ENCODE peak calls at places on chromosomes 12 and 14, in five cellular contexts. One of them, this sample, is unnamed.

GRCh38 chr12:94792690-94793089 is 142.3 kb upstream of the TMCC3 start:
- DNase-seq in H9: no peak
- DNase-seq in mesendoderm: no peak
- DNase-seq in neuronal stem cell: no peak
- DNase-seq in IMR-90: peak; percentile 5
- DNase-seq in this sample: no peak

GRCh38 chr12:117394491-117394890 is 33.1 kb upstream of the NOS1 start:
- DNase-seq in IMR-90: no peak
- DNase-seq in mesendoderm: no peak
- DNase-seq in neuronal stem cell: no peak
- DNase-seq in H9: no peak
- DNase-seq in this sample: no peak

GRCh38 chr14:34302654-34303053 is 159.4 kb downstream of the SPTSSA start:
- DNase-seq in mesendoderm: no peak
- DNase-seq in neuronal stem cell: no peak
- DNase-seq in IMR-90: no peak
- DNase-seq in H9: no peak
- DNase-seq in this sample: no peak

GRCh38 chr14:75911883-75912282 is 69.9 kb downstream of the TGFB3 start:
- DNase-seq in neuronal stem cell: peak; percentile 60
- DNase-seq in H9: peak; percentile 81
- DNase-seq in IMR-90: no peak
- DNase-seq in mesendoderm: peak; percentile 90
- DNase-seq in this sample: no peak

GRCh38 chr12:116278667-116279066 is 1.2 kb upstream of the MED13L start:
- DNase-seq in IMR-90: no peak
- DNase-seq in neuronal stem cell: no peak
- DNase-seq in mesendoderm: peak; percentile 51
- DNase-seq in H9: no peak
- DNase-seq in this sample: no peak

GRCh38 chr14:105124837-105125222 is 43.7 kb downstream of the JAG2 start:
- DNase-seq in mesendoderm: no peak
- DNase-seq in H9: no peak
- DNase-seq in neuronal stem cell: no peak
- DNase-seq in IMR-90: no peak
- DNase-seq in this sample: no peak

GRCh38 chr12:111413442-111414086 is 7.8 kb downstream of the SH2B3 start:
- DNase-seq in H9: peak; percentile 68
- DNase-seq in IMR-90: peak; percentile 77
- DNase-seq in mesendoderm: no peak
- DNase-seq in neuronal stem cell: no peak
- DNase-seq in this sample: peak; percentile 94

GRCh38 chr14:75577724-75578098 is 709 bp upstream of the FLVCR2 start:
- DNase-seq in IMR-90: peak; percentile 77
- DNase-seq in mesendoderm: peak; percentile 94
- DNase-seq in neuronal stem cell: peak; percentile 78
- DNase-seq in H9: peak; percentile 92
- DNase-seq in this sample: peak; percentile 85

GRCh38 chr12:98213556-98213955 is 301.8 kb upstream of the TMPO start:
- DNase-seq in mesendoderm: peak; percentile 71
- DNase-seq in IMR-90: no peak
- DNase-seq in H9: peak; percentile 64
- DNase-seq in neuronal stem cell: no peak
- DNase-seq in this sample: no peak

GRCh38 chr14:104721704-104722431 is 2.2 kb upstream of the ADSS1 start:
- DNase-seq in H9: no peak
- DNase-seq in neuronal stem cell: no peak
- DNase-seq in IMR-90: peak; percentile 34
- DNase-seq in mesendoderm: no peak
- DNase-seq in this sample: peak; percentile 73

GRCh38 chr12:116048886-116049285 is 228.6 kb downstream of the MED13L start:
- DNase-seq in IMR-90: no peak
- DNase-seq in mesendoderm: no peak
- DNase-seq in H9: no peak
- DNase-seq in neuronal stem cell: no peak
- DNase-seq in this sample: no peak

GRCh38 chr12:39628836-39629235 is 9.2 kb upstream of the ABCD2 start:
- DNase-seq in H9: no peak
- DNase-seq in IMR-90: no peak
- DNase-seq in mesendoderm: no peak
- DNase-seq in neuronal stem cell: no peak
- DNase-seq in this sample: no peak

GRCh38 chr12:110585231-110585799 is 2.2 kb upstream of the PPTC7 start:
- DNase-seq in H9: no peak
- DNase-seq in IMR-90: peak; percentile 32
- DNase-seq in neuronal stem cell: no peak
- DNase-seq in mesendoderm: peak; percentile 26
- DNase-seq in this sample: peak; percentile 34

GRCh38 chr12:75655233-75655879 is 143.9 kb upstream of the KRR1 start:
- DNase-seq in mesendoderm: no peak
- DNase-seq in neuronal stem cell: no peak
- DNase-seq in H9: no peak
- DNase-seq in IMR-90: no peak
- DNase-seq in this sample: no peak

GRCh38 chr14:99245541-99246511 is 26.2 kb downstream of the BCL11B start:
- DNase-seq in IMR-90: no peak
- DNase-seq in neuronal stem cell: no peak
- DNase-seq in mesendoderm: peak; percentile 95
- DNase-seq in H9: peak; percentile 89
- DNase-seq in this sample: no peak

GRCh38 chr12:132049442-132049841 is 94.7 kb downstream of the DDX51 start:
- DNase-seq in mesendoderm: no peak
- DNase-seq in H9: no peak
- DNase-seq in neuronal stem cell: no peak
- DNase-seq in IMR-90: no peak
- DNase-seq in this sample: no peak

GRCh38 chr12:22437031-22437806 is 102.7 kb upstream of the ST8SIA1 start:
- DNase-seq in neuronal stem cell: no peak
- DNase-seq in IMR-90: no peak
- DNase-seq in mesendoderm: peak; percentile 85
- DNase-seq in H9: peak; percentile 50
- DNase-seq in this sample: no peak

GRCh38 chr12:52243774-52244614 is 11.0 kb downstream of the KRT7 start:
- DNase-seq in IMR-90: peak; percentile 93
- DNase-seq in H9: no peak
- DNase-seq in neuronal stem cell: no peak
- DNase-seq in mesendoderm: no peak
- DNase-seq in this sample: peak; percentile 88

GRCh38 chr12:1552171-1552570 is 42.2 kb downstream of the FBXL14 start:
- DNase-seq in mesendoderm: no peak
- DNase-seq in IMR-90: no peak
- DNase-seq in neuronal stem cell: no peak
- DNase-seq in H9: no peak
- DNase-seq in this sample: no peak

GRCh38 chr14:73991097-73991496 is 28.0 kb downstream of the ENTPD5 start:
- DNase-seq in IMR-90: no peak
- DNase-seq in neuronal stem cell: no peak
- DNase-seq in mesendoderm: no peak
- DNase-seq in H9: no peak
- DNase-seq in this sample: no peak

DNA sequence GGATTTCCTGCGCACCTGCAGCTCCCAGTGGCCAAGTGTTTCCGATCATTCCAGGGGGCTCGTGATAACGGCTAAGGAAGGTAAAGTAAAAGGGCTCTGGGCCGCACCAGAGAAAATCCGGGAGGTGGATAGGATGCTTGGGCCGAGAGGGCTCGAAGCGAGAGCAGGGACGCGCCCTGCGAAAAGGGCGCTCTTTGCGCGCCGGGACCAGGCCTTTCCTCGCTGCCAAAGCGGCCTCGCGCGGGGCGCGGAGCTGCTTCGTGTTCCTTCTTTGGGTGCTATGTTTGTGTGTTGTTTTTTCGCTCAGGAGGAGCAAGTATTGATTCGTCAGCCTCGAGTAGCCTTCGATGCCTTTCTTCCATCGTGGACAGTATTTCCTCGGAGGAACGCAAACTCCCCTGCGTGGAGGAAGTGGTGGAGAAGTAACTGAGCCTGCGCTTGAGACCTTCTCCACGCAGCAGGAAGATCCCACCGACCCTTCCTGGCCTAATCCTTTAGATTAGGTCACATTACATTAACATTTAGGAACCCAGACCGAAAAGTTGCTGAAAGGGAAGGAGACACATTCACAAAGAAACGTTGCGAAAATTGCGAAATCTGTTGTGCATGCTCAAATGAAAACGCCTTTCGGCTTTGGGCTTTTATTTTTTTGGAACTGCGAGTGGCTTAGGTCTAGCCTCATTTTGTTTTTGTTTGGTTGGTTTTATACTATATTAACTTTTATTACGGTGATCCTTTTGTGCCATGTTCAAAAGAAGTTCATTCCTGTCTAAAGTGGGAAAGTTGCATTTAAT is 1.3 kb downstream of the MYF6 start:
- DNase-seq in IMR-90: no peak
- DNase-seq in mesendoderm: peak; percentile 49
- DNase-seq in H9: peak; percentile 76
- DNase-seq in neuronal stem cell: no peak
- DNase-seq in this sample: peak; percentile 32
- H3K23ac ChIP-seq in IMR-90: no peak overlapping the region
- H3K23ac ChIP-seq in mesendoderm: no peak overlapping the region
- H3K23ac ChIP-seq in H9: no peak overlapping the region
- H3K23ac ChIP-seq in neuronal stem cell: no peak overlapping the region
- H3K23ac ChIP-seq in this sample: no peak overlapping the region

DNA sequence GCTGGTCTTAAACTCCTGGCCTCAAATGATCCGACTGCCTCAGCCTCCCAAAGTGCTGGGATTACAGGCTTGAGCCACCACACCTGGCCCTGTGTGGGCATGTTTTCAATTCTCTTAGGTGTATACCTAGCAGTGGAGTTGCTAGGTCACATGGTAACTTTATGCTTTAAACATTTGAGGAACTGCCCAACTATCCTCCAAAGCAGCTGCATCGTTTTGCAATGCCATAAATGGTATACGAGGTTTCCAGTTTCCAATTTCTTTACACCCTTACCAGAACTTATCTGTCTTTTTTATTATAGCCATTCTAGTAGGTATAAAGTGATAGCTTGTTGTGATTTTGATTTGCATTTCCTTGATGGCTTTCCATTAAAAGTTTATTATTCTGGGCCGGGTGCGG is 25.1 kb downstream of the RBMS2 start:
- DNase-seq in neuronal stem cell: no peak
- DNase-seq in mesendoderm: no peak
- DNase-seq in H9: no peak
- DNase-seq in IMR-90: no peak
- DNase-seq in this sample: no peak
- H3K23ac ChIP-seq in neuronal stem cell: no peak overlapping the region
- H3K23ac ChIP-seq in mesendoderm: no peak overlapping the region
- H3K23ac ChIP-seq in H9: no peak overlapping the region
- H3K23ac ChIP-seq in IMR-90: no peak overlapping the region
- H3K23ac ChIP-seq in this sample: no peak overlapping the region

GRCh38 chr12:71640316-71640715 is 23.3 kb downstream of the ZFC3H1 start:
- DNase-seq in neuronal stem cell: no peak
- DNase-seq in H9: no peak
- DNase-seq in mesendoderm: no peak
- DNase-seq in IMR-90: no peak
- DNase-seq in this sample: no peak
- H3K23ac ChIP-seq in neuronal stem cell: no peak overlapping the region
- H3K23ac ChIP-seq in H9: no peak overlapping the region
- H3K23ac ChIP-seq in mesendoderm: no peak overlapping the region
- H3K23ac ChIP-seq in IMR-90: no peak overlapping the region
- H3K23ac ChIP-seq in this sample: no peak overlapping the region

GRCh38 chr14:64782196-64782595 is 78.0 kb downstream of the PLEKHG3 start:
- DNase-seq in neuronal stem cell: no peak
- DNase-seq in H9: no peak
- DNase-seq in IMR-90: no peak
- DNase-seq in mesendoderm: no peak
- DNase-seq in this sample: no peak
- H3K23ac ChIP-seq in neuronal stem cell: no peak overlapping the region
- H3K23ac ChIP-seq in H9: no peak overlapping the region
- H3K23ac ChIP-seq in IMR-90: no peak overlapping the region
- H3K23ac ChIP-seq in mesendoderm: no peak overlapping the region
- H3K23ac ChIP-seq in this sample: no peak overlapping the region

DNA sequence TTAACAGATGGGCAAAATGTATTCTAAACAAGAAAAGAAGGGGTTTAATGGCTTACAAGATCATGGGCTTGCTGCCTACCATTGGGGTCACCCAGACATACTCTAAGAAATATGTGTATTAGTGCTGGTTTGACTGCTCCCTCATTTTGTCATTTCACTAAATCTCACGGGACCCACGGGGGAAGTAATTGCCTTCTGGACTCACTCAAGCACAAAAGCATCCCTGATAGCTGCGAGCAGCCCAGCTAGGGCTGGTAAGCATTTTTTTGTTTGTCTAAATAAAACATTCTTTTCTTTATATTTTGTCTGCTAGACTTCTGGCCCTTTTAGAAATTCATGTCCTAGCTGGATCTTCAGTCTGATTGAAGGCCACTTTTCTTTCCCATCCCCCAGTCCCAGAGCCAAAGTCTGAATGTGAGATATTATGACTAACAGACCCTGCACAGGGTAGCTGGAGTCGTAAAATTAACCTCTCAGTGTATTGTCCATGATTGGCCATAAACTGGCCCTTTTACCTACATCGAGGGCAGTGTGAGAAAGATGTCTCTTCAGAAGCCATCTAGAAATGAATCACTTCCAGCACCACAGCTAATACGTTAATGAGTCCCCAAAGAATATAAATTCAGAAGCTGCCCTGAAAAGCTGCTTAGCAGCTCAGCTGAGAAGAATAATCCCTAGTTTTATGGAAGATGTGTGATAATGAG is 55.4 kb upstream of the GTF2A1 start:
- DNase-seq in H9: no peak
- DNase-seq in neuronal stem cell: no peak
- DNase-seq in IMR-90: no peak
- DNase-seq in mesendoderm: no peak
- DNase-seq in this sample: no peak
- H3K23ac ChIP-seq in H9: no peak overlapping the region
- H3K23ac ChIP-seq in neuronal stem cell: no peak overlapping the region
- H3K23ac ChIP-seq in IMR-90: no peak overlapping the region
- H3K23ac ChIP-seq in mesendoderm: no peak overlapping the region
- H3K23ac ChIP-seq in this sample: no peak overlapping the region

GRCh38 chr12:100473716-100474150 is at the start of gene NR1H4:
- DNase-seq in H9: no peak
- DNase-seq in IMR-90: peak; percentile 73
- DNase-seq in neuronal stem cell: no peak
- DNase-seq in mesendoderm: no peak
- DNase-seq in this sample: no peak
- H3K23ac ChIP-seq in H9: no peak within 1 kb of the TSS
- H3K23ac ChIP-seq in IMR-90: no peak within 1 kb of the TSS
- H3K23ac ChIP-seq in neuronal stem cell: no peak within 1 kb of the TSS
- H3K23ac ChIP-seq in mesendoderm: no peak within 1 kb of the TSS
- H3K23ac ChIP-seq in this sample: no peak within 1 kb of the TSS

GRCh38 chr14:51660720-51661119 is 9.0 kb downstream of the FRMD6 start:
- DNase-seq in mesendoderm: no peak
- DNase-seq in neuronal stem cell: no peak
- DNase-seq in H9: no peak
- DNase-seq in IMR-90: no peak
- DNase-seq in this sample: no peak
- H3K23ac ChIP-seq in mesendoderm: no peak overlapping the region
- H3K23ac ChIP-seq in neuronal stem cell: no peak overlapping the region
- H3K23ac ChIP-seq in H9: no peak overlapping the region
- H3K23ac ChIP-seq in IMR-90: peak overlapping the region; percentile 94
- H3K23ac ChIP-seq in this sample: no peak overlapping the region

This sample was measured in mesenchymal stem cell.